ENCODE peak calls at places on chromosomes 6 and 20, in five cellular contexts. Z, T, J, H and G are unnamed samples.

GRCh38 chr20:18188446-18188845 is 50.8 kb downstream of the KAT14 start:
- DNase-seq in H (no peak), Z (no peak), J (no peak), T (peak; percentile 7), G (no peak)

GRCh38 chr6:33176906-33177305 is 15.4 kb downstream of the COL11A2 start:
- DNase-seq in T (no peak), Z (no peak), H (no peak), J (no peak), G (no peak)

GRCh38 chr20:5531318-5532081 is 214.7 kb upstream of the PROKR2 start:
- DNase-seq in J (no peak), Z (no peak), H (no peak), T (peak; percentile 71), G (no peak)

GRCh38 chr6:89140347-89141159 is 5.3 kb upstream of the PM20D2 start:
- DNase-seq in T (peak; percentile 29), J (no peak), Z (no peak), H (no peak), G (no peak)

GRCh38 chr6:78962458-78962857 is 95.1 kb downstream of the IRAK1BP1 start:
- DNase-seq in J (no peak), Z (no peak), H (no peak), T (no peak), G (no peak)

GRCh38 chr6:41731561-41732086 is 3.8 kb downstream of the TFEB start:
- DNase-seq in T (no peak), Z (no peak), J (no peak), H (no peak), G (no peak)

GRCh38 chr6:47529734-47530133 is 52.1 kb downstream of the CD2AP start:
- DNase-seq in T (no peak), Z (no peak), H (no peak), J (no peak), G (no peak)

GRCh38 chr6:21229061-21229460 is 364.5 kb upstream of the SOX4 start:
- DNase-seq in Z (no peak), T (no peak), J (no peak), H (no peak), G (no peak)

GRCh38 chr6:82208914-82209313 is 38.6 kb downstream of the IBTK start:
- DNase-seq in Z (no peak), J (no peak), T (peak; percentile 31), H (no peak), G (no peak)

GRCh38 chr6:431504-431903 is 40.0 kb downstream of the IRF4 start:
- DNase-seq in T (no peak), J (no peak), Z (no peak), H (no peak), G (no peak)

GRCh38 chr20:44089987-44090674 is 96.9 kb downstream of the JPH2 start:
- DNase-seq in Z (no peak), T (peak; percentile 80), H (no peak), J (no peak), G (peak; percentile 20)

GRCh38 chr6:4687989-4688947 is 87.9 kb upstream of the CDYL start:
- DNase-seq in T (peak; percentile 89), J (no peak), H (no peak), Z (no peak), G (peak; percentile 69)

GRCh38 chr20:45339084-45339483 is 9.1 kb downstream of the SDC4 start:
- DNase-seq in T (no peak), H (no peak), Z (no peak), J (no peak), G (no peak)

GRCh38 chr6:75747985-75748742 is 875 bp upstream of the MYO6 start:
- DNase-seq in T (no peak), Z (no peak), J (peak; percentile 17), H (no peak), G (no peak)

GRCh38 chr6:105985098-105985815 is 100.9 kb upstream of the PRDM1 start:
- DNase-seq in T (no peak), Z (no peak), J (no peak), H (no peak), G (no peak)

GRCh38 chr6:75143186-75143585 is 62.7 kb downstream of the COL12A1 start:
- DNase-seq in T (peak; percentile 97), H (no peak), J (no peak), Z (no peak), G (no peak)

GRCh38 chr6:76856065-76856464 is 607.2 kb downstream of the HTR1B start:
- DNase-seq in Z (no peak), T (no peak), J (no peak), H (no peak), G (no peak)

GRCh38 chr20:25984933-25985332 is 288.3 kb upstream of the ZNF337 start:
- DNase-seq in Z (no peak), H (no peak), J (no peak), T (peak; percentile 14), G (no peak)

GRCh38 chr6:132354517-132355167 is 46.6 kb downstream of the MOXD1 start:
- DNase-seq in J (peak; percentile 25), H (peak; percentile 43), T (peak; percentile 24), Z (peak; percentile 80), G (peak; percentile 89)

GRCh38 chr6:46265373-46265772 is 94.6 kb upstream of the ENPP5 start:
- DNase-seq in J (no peak), H (no peak), T (peak; percentile 13), Z (no peak), G (no peak)

GRCh38 chr6:105815657-105816555 is 270.2 kb upstream of the PRDM1 start:
- DNase-seq in H (no peak), J (no peak), Z (no peak), T (no peak), G (no peak)

GRCh38 chr6:137520520-137520919 is 26.3 kb upstream of the OLIG3 start:
- DNase-seq in J (no peak), T (no peak), H (no peak), Z (no peak), G (no peak)

GRCh38 chr20:19777981-19778380 is 19.9 kb downstream of the RIN2 start:
- DNase-seq in Z (no peak), H (no peak), J (no peak), T (no peak), G (no peak)
- TF ChIP-seq CTCF in Z (no peak), H (no peak), J (no peak), T (no peak), G (no peak)

DNA sequence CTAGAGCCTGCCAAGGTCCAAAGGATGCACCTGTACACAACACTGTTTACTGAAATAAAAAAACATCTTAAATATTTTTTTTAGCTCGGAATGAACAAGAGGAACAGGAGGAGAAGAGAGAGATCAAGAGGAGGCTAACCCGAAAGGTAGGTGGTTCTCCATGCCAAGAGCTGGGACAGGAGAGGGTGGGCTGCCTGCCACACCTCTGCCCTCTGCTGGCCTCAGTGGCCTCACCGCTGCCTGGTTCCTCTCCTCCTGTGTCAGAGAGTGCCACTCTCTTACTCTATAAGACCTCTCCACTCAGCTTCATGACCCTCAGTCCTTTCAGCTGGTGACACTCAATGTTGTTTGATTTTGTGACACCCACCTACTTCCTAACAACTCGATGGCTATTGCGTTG is 50.2 kb downstream of the TBC1D7 start:
- DNase-seq in T (no peak), J (peak; percentile 65), H (no peak), Z (no peak), G (peak; percentile 18)
- TF ChIP-seq CTCF in T (peak; percentile 2), J (peak; percentile 61), H (peak; percentile 69), Z (no peak), G (no peak)

DNA sequence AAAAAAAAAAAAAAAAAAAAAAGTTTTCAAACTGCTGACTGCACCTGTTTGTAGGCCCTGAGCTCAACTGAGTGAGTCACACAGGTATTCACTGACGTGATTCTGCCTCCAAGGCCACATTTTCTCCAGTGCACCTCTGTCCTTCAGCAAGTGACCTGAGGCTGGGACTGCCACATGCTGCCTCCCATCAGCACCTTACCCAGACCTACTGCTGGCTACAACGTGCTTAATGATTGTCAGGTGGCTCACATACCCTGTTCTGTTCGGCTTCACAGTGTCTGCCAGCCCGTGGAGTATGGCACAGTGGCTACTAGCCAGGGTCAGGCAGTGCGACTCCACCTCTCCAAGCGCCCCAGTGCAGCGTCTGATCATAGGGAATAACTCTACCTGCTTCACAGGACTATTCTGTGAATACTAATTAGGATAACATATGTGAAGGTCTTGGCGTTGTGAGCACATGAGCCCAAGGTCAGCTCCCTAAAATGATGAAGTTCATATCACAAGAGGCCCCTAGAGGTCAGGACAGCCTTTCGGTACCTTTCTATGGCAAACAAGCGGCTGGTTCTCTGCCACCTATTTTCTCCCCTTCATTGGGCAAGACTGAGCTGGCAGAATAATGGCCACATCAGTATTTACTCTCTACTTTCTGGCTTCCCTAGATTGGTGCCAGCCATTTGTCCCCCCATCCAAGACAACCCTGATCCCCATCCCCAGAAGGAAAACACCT is 28.1 kb downstream of the RIPOR3 start:
- DNase-seq in H (no peak), T (no peak), Z (no peak), J (no peak), G (no peak)
- TF ChIP-seq CTCF in H (peak; percentile 8), T (no peak), Z (no peak), J (no peak), G (peak; percentile 1)

GRCh38 chr6:43914272-43915147 is 144.5 kb downstream of the VEGFA start:
- DNase-seq in T (no peak), J (no peak), H (no peak), Z (no peak), G (no peak)

GRCh38 chr6:43911625-43912577 is 141.9 kb downstream of the VEGFA start:
- DNase-seq in T (no peak), Z (no peak), J (no peak), H (no peak), G (no peak)

GRCh38 chr6:43915213-43915869 is 145.3 kb downstream of the VEGFA start:
- DNase-seq in J (no peak), H (no peak), T (no peak), Z (no peak), G (no peak)

GRCh38 chr6:43912598-43913387 is 142.8 kb downstream of the VEGFA start:
- DNase-seq in T (no peak), Z (no peak), H (no peak), J (no peak), G (no peak)

DNA sequence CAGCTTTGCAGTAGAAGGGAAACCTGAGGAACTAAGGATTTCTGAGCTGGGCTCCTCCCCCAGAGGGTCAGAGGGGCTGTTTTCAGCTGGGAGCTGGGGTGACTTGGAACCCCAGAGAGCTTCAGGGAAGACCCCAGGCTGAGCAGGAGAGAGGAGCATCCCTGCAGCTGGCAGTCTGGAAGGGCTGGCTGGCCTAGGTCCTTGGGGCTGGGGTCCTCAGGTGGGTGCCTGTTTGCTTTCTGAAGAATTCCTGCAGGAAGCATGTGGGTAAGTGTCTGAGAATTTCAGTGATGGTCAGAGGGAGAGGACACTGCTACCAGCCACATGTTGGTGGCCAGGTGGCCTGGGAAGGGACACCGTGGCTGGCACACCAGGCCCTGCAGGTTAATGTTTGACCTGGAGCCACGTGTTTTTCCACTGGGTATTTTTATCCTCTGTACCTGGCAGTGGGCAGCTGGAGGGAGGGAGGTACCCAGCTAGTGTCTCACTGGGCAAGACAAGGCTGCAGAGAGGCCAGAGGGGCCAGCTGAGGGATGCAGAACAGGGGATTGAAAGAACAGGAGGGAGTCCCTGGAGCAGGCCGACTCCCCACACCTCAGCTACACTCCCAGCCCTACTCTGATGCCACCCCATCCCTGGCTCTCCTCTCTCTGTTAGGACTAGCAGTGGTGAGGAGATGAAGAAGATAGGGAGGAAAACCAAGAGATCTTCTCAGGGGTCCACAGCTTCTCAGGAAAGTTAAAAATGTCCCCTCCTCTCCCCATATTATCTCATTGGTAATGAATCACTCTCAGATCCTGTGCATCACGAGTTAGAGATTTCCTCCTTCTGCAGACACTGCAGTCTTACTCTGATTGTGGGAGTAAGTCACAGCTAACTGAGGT is 143.6 kb downstream of the VEGFA start:
- DNase-seq in J (no peak), T (peak; percentile 37), Z (no peak), H (no peak), G (no peak)
- TF ChIP-seq CTCF in J (no peak), T (no peak), Z (no peak), H (no peak), G (no peak)